ENCODE peak calls at places on chromosomes 16 and 17, in six cellular contexts. T is IMR-90, G is trophoblast cell, K is H1, R is mesendoderm, V is mesenchymal stem cell. Y is an unnamed sample.
A peak's percentile ranks its signal among the peaks of the same experiment; 100 is the strongest.

GRCh38 chr17:43609613-43610385 is 51.9 kb downstream of the MEOX1 start:
- DNase-seq in R (no peak), K (no peak), G (no peak), V (no peak), T (peak; percentile 26), Y (no peak)

GRCh38 chr17:82446124-82446523 is 4.4 kb downstream of the CYBC1 start:
- DNase-seq in R (no peak), T (no peak), V (no peak), G (no peak), K (no peak), Y (no peak)

GRCh38 chr16:69240336-69240735 is 53.4 kb downstream of the SNTB2 start:
- DNase-seq in G (no peak), K (no peak), T (peak; percentile 73), R (no peak), V (peak; percentile 39), Y (no peak)

GRCh38 chr17:38322156-38322779 is 21.5 kb downstream of the GPR179 start:
- DNase-seq in K (no peak), R (peak; percentile 71), T (peak; percentile 39), G (peak; percentile 38), V (peak; percentile 61), Y (peak; percentile 58)

GRCh38 chr17:55710410-55710809 is 12.3 kb downstream of the TMEM100 start:
- DNase-seq in T (no peak), K (no peak), R (no peak), G (no peak), V (peak; percentile 63), Y (no peak)

GRCh38 chr17:62673614-62674362 is 46.3 kb downstream of the MRC2 start:
- DNase-seq in K (no peak), T (no peak), G (no peak), V (no peak), R (no peak), Y (no peak)

GRCh38 chr17:81517339-81518112 is 4.9 kb upstream of the ACTG1 start:
- DNase-seq in V (peak; percentile 68), T (no peak), G (peak; percentile 74), R (peak; percentile 75), K (no peak), Y (no peak)

GRCh38 chr16:1071561-1072225 is 854 bp upstream of the SSTR5 start:
- DNase-seq in K (no peak), T (no peak), R (no peak), V (no peak), G (no peak), Y (no peak)

GRCh38 chr16:65621640-65622039 is 499.8 kb upstream of the CDH11 start:
- DNase-seq in K (no peak), G (no peak), R (no peak), T (no peak), V (no peak), Y (no peak)

GRCh38 chr17:80901319-80901718 is 90.3 kb upstream of the CHMP6 start:
- DNase-seq in K (no peak), T (peak; percentile 7), G (no peak), R (no peak), V (no peak), Y (no peak)

GRCh38 chr17:59451706-59452105 is 113.7 kb upstream of the DHX40 start:
- DNase-seq in G (peak; percentile 77), R (peak; percentile 62), K (no peak), V (peak; percentile 69), T (peak; percentile 77), Y (no peak)

GRCh38 chr16:20650400-20651159 is 46.9 kb downstream of the ACSM1 start:
- DNase-seq in R (no peak), G (no peak), T (no peak), V (no peak), K (no peak), Y (no peak)

GRCh38 chr16:11546522-11547485 is 39.9 kb downstream of the LITAF start:
- DNase-seq in G (no peak), K (no peak), V (peak; percentile 87), T (peak; percentile 85), R (no peak), Y (no peak)

GRCh38 chr17:49104511-49105074 is 28.0 kb upstream of the B4GALNT2 start:
- DNase-seq in T (peak; percentile 80), V (peak; percentile 89), K (no peak), G (no peak), R (no peak), Y (no peak)

GRCh38 chr16:4338712-4339299 is 12.3 kb downstream of the PAM16 start:
- DNase-seq in R (no peak), V (no peak), T (no peak), K (no peak), G (no peak), Y (no peak)

GRCh38 chr17:60314423-60314822 is 77.5 kb downstream of the USP32 start:
- DNase-seq in K (no peak), R (no peak), T (no peak), G (no peak), V (no peak), Y (no peak)

GRCh38 chr16:583815-584591 is 5.9 kb upstream of the RAB40C start:
- DNase-seq in R (no peak), T (no peak), K (no peak), V (no peak), G (no peak), Y (no peak)

GRCh38 chr16:76535-77272 is 1.3 kb upstream of the MPG start:
- DNase-seq in V (peak; percentile 96), R (peak; percentile 49), K (no peak), G (peak; percentile 46), T (peak; percentile 95), Y (no peak)

GRCh38 chr16:15636392-15636873 is 6.5 kb downstream of the MARF1 start:
- DNase-seq in V (no peak), G (no peak), K (no peak), T (no peak), R (no peak), Y (no peak)

GRCh38 chr16:17367034-17367433 is 103.7 kb downstream of the XYLT1 start:
- DNase-seq in K (no peak), T (no peak), V (no peak), G (no peak), R (no peak), Y (no peak)

GRCh38 chr17:50977487-50978159 is 111.5 kb upstream of the TOB1 start:
- DNase-seq in T (no peak), V (no peak), R (no peak), G (no peak), K (no peak), Y (no peak)

DNA sequence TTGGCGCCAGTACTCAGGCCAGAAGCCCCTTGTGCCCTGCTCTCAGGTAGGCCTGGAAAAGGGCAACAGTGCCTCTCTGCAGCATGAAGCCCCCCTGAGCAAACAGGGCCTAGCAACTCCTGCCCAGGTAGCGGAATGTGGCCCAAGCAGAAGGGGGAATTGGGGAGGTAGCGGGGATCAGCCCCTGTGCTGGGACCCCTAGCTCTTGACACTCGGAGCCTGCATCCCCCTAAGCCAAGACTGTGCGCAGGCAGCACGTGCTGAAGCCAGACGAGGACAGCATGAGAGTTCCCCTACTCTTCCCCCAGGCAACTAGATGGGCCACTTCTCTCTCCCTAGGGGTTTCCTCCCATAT is 823 bp upstream of the CD2BP2 start:
- DNase-seq in R (no peak), K (no peak), T (no peak), G (no peak), V (no peak), Y (no peak)
- H2AK5ac ChIP-seq in R (peak overlapping the region; percentile 72), K (peak overlapping the region; percentile 17), T (peak overlapping the region; percentile 88), G (peak overlapping the region; percentile 69), V (peak overlapping the region; percentile 61), Y (peak overlapping the region; percentile 96)

GRCh38 chr17:57356722-57357391 is 100.5 kb downstream of the MSI2 start:
- DNase-seq in R (no peak), K (no peak), G (no peak), T (no peak), V (no peak), Y (peak; percentile 46)

GRCh38 chr17:57354669-57355068 is 98.3 kb downstream of the MSI2 start:
- DNase-seq in R (no peak), T (no peak), K (no peak), V (no peak), G (no peak), Y (no peak)

GRCh38 chr17:57357392-57357784 is 101.1 kb downstream of the MSI2 start:
- DNase-seq in V (no peak), T (no peak), R (no peak), K (no peak), G (no peak), Y (no peak)

GRCh38 chr17:57356153-57356721 is 99.9 kb downstream of the MSI2 start:
- DNase-seq in V (no peak), K (no peak), R (no peak), G (no peak), T (no peak), Y (no peak)

GRCh38 chr17:57355090-57355859 is 99.0 kb downstream of the MSI2 start:
- DNase-seq in R (no peak), K (no peak), T (no peak), V (peak; percentile 23), G (peak; percentile 37), Y (no peak)
- H3K4me3 ChIP-seq in R (no peak overlapping the region), K (no peak overlapping the region), T (no peak overlapping the region), V (no peak overlapping the region), G (no peak overlapping the region), Y (no peak overlapping the region)

GRCh38 chr16:54342966-54343365 is 56.4 kb upstream of the IRX3 start:
- DNase-seq in R (no peak), K (no peak), V (no peak), T (no peak), G (peak; percentile 9), Y (no peak)
- H3K9ac ChIP-seq in R (no peak overlapping the region), K (no peak overlapping the region), V (no peak overlapping the region), T (no peak overlapping the region), G (no peak overlapping the region), Y (no peak overlapping the region)

GRCh38 chr17:74825003-74825627 is 34.6 kb downstream of the GRIN2C start:
- DNase-seq in K (no peak), V (no peak), T (no peak), G (no peak), R (no peak), Y (no peak)

GRCh38 chr17:74821655-74822328 is 37.9 kb downstream of the GRIN2C start:
- DNase-seq in R (no peak), G (no peak), V (no peak), K (no peak), T (no peak), Y (no peak)

GRCh38 chr17:74825952-74826713 is 33.6 kb downstream of the GRIN2C start:
- DNase-seq in K (no peak), V (no peak), G (no peak), T (no peak), R (no peak), Y (no peak)

GRCh38 chr17:74822329-74823175 is 37.1 kb downstream of the GRIN2C start:
- DNase-seq in K (no peak), T (no peak), V (no peak), R (no peak), G (no peak), Y (no peak)

DNA sequence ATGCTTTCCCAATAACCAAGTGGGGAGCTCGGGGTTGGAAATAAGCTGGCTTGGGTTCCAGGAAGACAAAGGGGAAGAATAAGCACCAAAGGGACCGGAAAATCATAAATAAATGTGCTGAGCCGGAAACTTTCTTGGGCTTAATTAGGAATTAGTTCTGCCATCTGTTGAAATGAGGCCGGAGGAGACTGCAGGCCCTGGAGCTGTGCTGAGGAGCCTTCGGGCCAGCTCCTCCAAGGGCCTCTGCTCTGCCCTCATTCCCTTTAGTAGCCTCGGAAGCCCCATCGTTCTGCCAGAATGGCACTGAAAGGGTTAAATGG is 36.5 kb downstream of the GRIN2C start:
- DNase-seq in R (no peak), V (no peak), K (no peak), T (no peak), G (no peak), Y (no peak)
- H2AK5ac ChIP-seq in R (no peak overlapping the region), V (no peak overlapping the region), K (no peak overlapping the region), T (no peak overlapping the region), G (no peak overlapping the region), Y (no peak overlapping the region)

Y was measured in neuronal stem cell.